ENCODE peak calls at places on chromosomes 5 and 9, in six cellular contexts. S is H9, J is IMR-90, E is neuronal stem cell, Q is mesenchymal stem cell, L is H1. P is an unnamed sample.

GRCh38 chr9:100292414-100292813 is 60.3 kb downstream of the TEX10 start:
- DNase-seq in Q (no peak), J (no peak), E (no peak), L (no peak), S (no peak), P (no peak)

GRCh38 chr9:123157216-123157615 is 111.2 kb downstream of the STRBP start:
- DNase-seq in Q (peak; percentile 6), E (no peak), S (no peak), L (no peak), J (peak; percentile 50), P (no peak)

GRCh38 chr9:124792257-124792975 is 15.5 kb downstream of the OLFML2A start:
- DNase-seq in S (no peak), E (no peak), Q (no peak), J (no peak), L (no peak), P (no peak)

GRCh38 chr9:69549310-69550202 is 122.6 kb downstream of the APBA1 start:
- DNase-seq in J (peak; percentile 61), E (no peak), L (no peak), S (no peak), Q (peak; percentile 54), P (peak; percentile 68)

GRCh38 chr5:111755942-111756353 is 1.0 kb downstream of the NREP start:
- DNase-seq in Q (peak; percentile 67), E (no peak), L (no peak), J (peak; percentile 67), S (no peak), P (no peak)

GRCh38 chr5:139710370-139711066 is 62.4 kb downstream of the CXXC5 start:
- DNase-seq in Q (peak; percentile 93), J (peak; percentile 39), S (peak; percentile 88), L (peak; percentile 88), E (peak; percentile 75), P (peak; percentile 37)

GRCh38 chr5:41686191-41686590 is 175.8 kb upstream of the PLCXD3 start:
- DNase-seq in L (no peak), S (no peak), E (no peak), J (no peak), Q (no peak), P (no peak)

GRCh38 chr5:129853588-129853987 is 50.7 kb upstream of the CHSY3 start:
- DNase-seq in Q (peak; percentile 42), J (no peak), L (no peak), S (no peak), E (no peak), P (no peak)

GRCh38 chr9:114894801-114895433 is 35.5 kb downstream of the TNFSF8 start:
- DNase-seq in Q (peak; percentile 99), S (peak; percentile 34), E (no peak), J (peak; percentile 99), L (no peak), P (peak; percentile 87)

GRCh38 chr5:14900661-14901461 is 29.3 kb upstream of the ANKH start:
- DNase-seq in Q (peak; percentile 2), S (no peak), L (no peak), E (no peak), J (peak; percentile 86), P (no peak)

GRCh38 chr9:7259544-7260241 is 501.9 kb downstream of the KDM4C start:
- DNase-seq in L (no peak), S (no peak), Q (no peak), E (no peak), J (no peak), P (peak; percentile 8)

GRCh38 chr5:92979716-92980115 is 601.3 kb downstream of the NR2F1-AS1 start:
- DNase-seq in J (no peak), L (no peak), S (no peak), E (peak; percentile 92), Q (no peak), P (no peak)

GRCh38 chr9:35464056-35465025 is 25.6 kb upstream of the RUSC2 start:
- DNase-seq in E (no peak), Q (peak; percentile 80), L (no peak), S (no peak), J (peak; percentile 26), P (no peak)

GRCh38 chr5:104890767-104891166 is 1328.2 kb upstream of the NUDT12 start:
- DNase-seq in E (no peak), J (no peak), S (no peak), Q (no peak), L (no peak), P (no peak)

GRCh38 chr5:167902298-167902697 is 389.1 kb upstream of the WWC1 start:
- DNase-seq in E (no peak), Q (no peak), S (no peak), L (no peak), J (no peak), P (no peak)

GRCh38 chr9:133842721-133843227 is 104.6 kb upstream of the SARDH start:
- DNase-seq in Q (no peak), J (no peak), L (no peak), E (no peak), S (no peak), P (no peak)

GRCh38 chr5:172870261-172870806 is 36.3 kb downstream of the ERGIC1 start:
- DNase-seq in Q (peak; percentile 88), E (no peak), J (peak; percentile 97), S (no peak), L (no peak), P (peak; percentile 90)
- H3K4me1 ChIP-seq in Q (peaks cover 61% of the 10 kb centered on the region), E (peaks cover 67% of the 10 kb centered on the region), J (peaks cover 50% of the 10 kb centered on the region), S (peaks cover 7% of the 10 kb centered on the region), L (peaks cover 42% of the 10 kb centered on the region), P (peaks cover 10% of the 10 kb centered on the region)

GRCh38 chr5:35377653-35378052 is 147.4 kb upstream of the PRLR start:
- DNase-seq in E (no peak), L (no peak), Q (no peak), J (no peak), S (no peak), P (no peak)

GRCh38 chr5:35373196-35373696 is 143.0 kb upstream of the PRLR start:
- DNase-seq in Q (no peak), E (no peak), J (no peak), L (no peak), S (no peak), P (peak; percentile 68)

GRCh38 chr5:35372482-35372881 is 142.2 kb upstream of the PRLR start:
- DNase-seq in S (no peak), J (no peak), Q (no peak), E (no peak), L (no peak), P (peak; percentile 90)

GRCh38 chr5:35371971-35372426 is 141.7 kb upstream of the PRLR start:
- DNase-seq in L (no peak), J (no peak), Q (no peak), E (no peak), S (no peak), P (peak; percentile 63)

DNA sequence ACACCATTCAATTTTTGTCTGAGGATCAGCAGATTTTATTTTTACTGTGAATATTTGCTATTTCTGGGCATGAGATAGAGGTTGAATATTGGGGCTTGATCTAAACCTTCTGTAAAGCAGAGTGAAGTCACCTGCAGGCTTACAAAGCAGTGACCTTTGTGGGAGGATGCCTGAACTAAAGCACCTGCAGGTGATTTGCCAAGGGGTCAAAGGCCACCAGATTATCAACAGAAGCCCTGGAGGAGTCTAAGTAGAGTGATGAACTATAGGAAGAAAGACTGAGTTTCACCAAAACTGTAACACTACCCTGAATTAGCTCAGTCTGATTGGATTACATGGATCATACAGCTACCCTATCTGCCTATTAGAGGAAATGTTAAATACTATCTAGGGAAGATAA is 144.3 kb upstream of the PRLR start:
- DNase-seq in S (no peak), Q (no peak), E (no peak), L (no peak), J (no peak), P (no peak)
- H4K91ac ChIP-seq in S (no peak overlapping the region), Q (no peak overlapping the region), E (no peak overlapping the region), L (no peak overlapping the region), J (no peak overlapping the region), P (no peak overlapping the region)

GRCh38 chr5:150356575-150357284 is 767 bp upstream of the TCOF1 start:
- DNase-seq in Q (no peak), L (no peak), E (no peak), S (no peak), J (no peak), P (no peak)
- H3K4ac ChIP-seq in Q (no peak overlapping the region), L (no peak overlapping the region), E (no peak overlapping the region), S (no peak overlapping the region), J (peak overlapping the region; percentile 94), P (no peak overlapping the region)

GRCh38 chr9:129145316-129145715 is 32.7 kb downstream of the IER5L start:
- DNase-seq in Q (peak; percentile 40), J (no peak), E (no peak), L (no peak), S (no peak), P (no peak)
- H3K4me1 ChIP-seq in Q (peaks cover 72% of the 10 kb centered on the region), J (peaks cover 52% of the 10 kb centered on the region), E (peaks cover 57% of the 10 kb centered on the region), L (peaks cover 43% of the 10 kb centered on the region), S (peaks cover 11% of the 10 kb centered on the region), P (peaks cover 56% of the 10 kb centered on the region)

DNA sequence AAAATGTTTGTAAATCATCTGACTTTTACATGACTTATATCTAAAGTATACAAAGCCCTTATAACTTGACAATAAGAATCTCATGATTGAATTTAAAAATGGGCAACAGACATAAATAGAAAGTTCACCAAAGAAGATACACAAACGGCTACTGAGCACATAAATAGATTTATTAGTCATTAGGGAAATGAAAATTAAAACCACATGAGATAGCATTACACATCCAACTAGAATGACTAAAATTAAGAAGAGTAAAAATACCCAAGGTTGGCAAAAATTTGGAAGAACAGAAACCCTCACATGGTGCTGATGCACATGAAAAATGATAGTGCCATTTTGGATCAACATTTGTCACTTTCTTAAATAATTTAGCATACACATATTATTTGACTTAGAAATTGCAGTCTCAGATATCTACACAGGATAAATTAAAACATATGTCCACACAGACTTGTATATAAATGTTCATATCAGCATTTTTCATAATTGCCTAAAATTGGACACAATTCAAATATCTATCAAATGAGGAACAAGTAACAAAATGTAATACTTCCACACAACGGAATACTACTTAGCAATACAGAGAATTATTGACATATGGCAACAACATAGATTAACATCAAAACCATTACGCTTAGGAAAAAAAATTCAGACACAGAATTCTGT is 359.1 kb upstream of the DAB2 start:
- DNase-seq in S (no peak), Q (peak; percentile 16), J (peak; percentile 66), E (no peak), L (no peak), P (no peak)
- H4K91ac ChIP-seq in S (no peak overlapping the region), Q (no peak overlapping the region), J (no peak overlapping the region), E (no peak overlapping the region), L (no peak overlapping the region), P (no peak overlapping the region)

P was measured in trophoblast cell.